ENCODE peak calls at places on chromosomes 6 and 20, in ten cellular contexts. One of them, this sample, is unnamed.

GRCh38 chr20:6108330-6108729 is 14.5 kb downstream of the FERMT1 start:
- DNase-seq in tibial nerve: no peak
- DNase-seq in ovary: no peak
- DNase-seq in Peyer's patch: no peak
- DNase-seq in A549: no peak
- DNase-seq in endothelial cell of umbilical vein: no peak
- DNase-seq in lower leg skin: no peak
- DNase-seq in right lobe of liver: no peak
- DNase-seq in H54: no peak
- DNase-seq in HCT116: no peak
- DNase-seq in this sample: no peak

GRCh38 chr20:8855315-8855714 is 213.6 kb upstream of the PLCB4 start:
- DNase-seq in tibial nerve: no peak
- DNase-seq in ovary: peak
- DNase-seq in right lobe of liver: no peak
- DNase-seq in endothelial cell of umbilical vein: no peak
- DNase-seq in H54: no peak
- DNase-seq in Peyer's patch: no peak
- DNase-seq in HCT116: no peak
- DNase-seq in A549: no peak
- DNase-seq in lower leg skin: no peak
- DNase-seq in this sample: no peak

GRCh38 chr6:53464942-53465460 is 79.9 kb downstream of the GCLC start:
- DNase-seq in lower leg skin: no peak
- DNase-seq in A549: no peak
- DNase-seq in ovary: no peak
- DNase-seq in right lobe of liver: peak
- DNase-seq in Peyer's patch: no peak
- DNase-seq in H54: no peak
- DNase-seq in HCT116: no peak
- DNase-seq in endothelial cell of umbilical vein: no peak
- DNase-seq in tibial nerve: peak
- DNase-seq in this sample: no peak

GRCh38 chr6:155505560-155505959 is 49.9 kb upstream of the NOX3 start:
- DNase-seq in ovary: no peak
- DNase-seq in lower leg skin: no peak
- DNase-seq in A549: no peak
- DNase-seq in tibial nerve: no peak
- DNase-seq in endothelial cell of umbilical vein: no peak
- DNase-seq in H54: no peak
- DNase-seq in right lobe of liver: no peak
- DNase-seq in Peyer's patch: no peak
- DNase-seq in HCT116: no peak
- DNase-seq in this sample: no peak

GRCh38 chr6:41768545-41769308 is 11.0 kb downstream of the FRS3 start:
- DNase-seq in A549: no peak
- DNase-seq in right lobe of liver: peak
- DNase-seq in tibial nerve: no peak
- DNase-seq in endothelial cell of umbilical vein: no peak
- DNase-seq in Peyer's patch: no peak
- DNase-seq in ovary: no peak
- DNase-seq in HCT116: no peak
- DNase-seq in H54: no peak
- DNase-seq in lower leg skin: no peak
- DNase-seq in this sample: peak

GRCh38 chr6:139539852-139540251 is 165.4 kb upstream of the CITED2 start:
- DNase-seq in endothelial cell of umbilical vein: peak
- DNase-seq in lower leg skin: no peak
- DNase-seq in right lobe of liver: no peak
- DNase-seq in HCT116: peak
- DNase-seq in tibial nerve: no peak
- DNase-seq in A549: peak
- DNase-seq in Peyer's patch: no peak
- DNase-seq in H54: peak
- DNase-seq in ovary: peak
- DNase-seq in this sample: no peak

GRCh38 chr6:45882671-45883070 is 133.0 kb downstream of the CLIC5 start:
- DNase-seq in A549: no peak
- DNase-seq in right lobe of liver: no peak
- DNase-seq in tibial nerve: no peak
- DNase-seq in lower leg skin: no peak
- DNase-seq in ovary: no peak
- DNase-seq in HCT116: no peak
- DNase-seq in H54: no peak
- DNase-seq in Peyer's patch: no peak
- DNase-seq in endothelial cell of umbilical vein: no peak
- DNase-seq in this sample: no peak

GRCh38 chr20:37335642-37336368 is 10.1 kb upstream of the SRC start:
- DNase-seq in H54: no peak
- DNase-seq in right lobe of liver: no peak
- DNase-seq in endothelial cell of umbilical vein: no peak
- DNase-seq in ovary: no peak
- DNase-seq in lower leg skin: no peak
- DNase-seq in Peyer's patch: no peak
- DNase-seq in tibial nerve: no peak
- DNase-seq in A549: no peak
- DNase-seq in HCT116: no peak
- DNase-seq in this sample: peak

GRCh38 chr6:123417411-123417810 is 219.3 kb downstream of the TRDN start:
- DNase-seq in lower leg skin: no peak
- DNase-seq in HCT116: no peak
- DNase-seq in right lobe of liver: no peak
- DNase-seq in endothelial cell of umbilical vein: no peak
- DNase-seq in A549: no peak
- DNase-seq in Peyer's patch: no peak
- DNase-seq in tibial nerve: no peak
- DNase-seq in ovary: no peak
- DNase-seq in H54: no peak
- DNase-seq in this sample: no peak

GRCh38 chr6:53103993-53104675 is 38.9 kb downstream of the FBXO9 start:
- DNase-seq in H54: no peak
- DNase-seq in endothelial cell of umbilical vein: peak
- DNase-seq in Peyer's patch: no peak
- DNase-seq in tibial nerve: no peak
- DNase-seq in lower leg skin: no peak
- DNase-seq in A549: no peak
- DNase-seq in right lobe of liver: no peak
- DNase-seq in ovary: no peak
- DNase-seq in HCT116: no peak
- DNase-seq in this sample: peak

GRCh38 chr6:108622601-108623335 is 62.1 kb downstream of the FOXO3 start:
- DNase-seq in ovary: no peak
- DNase-seq in tibial nerve: no peak
- DNase-seq in H54: peak
- DNase-seq in lower leg skin: peak
- DNase-seq in endothelial cell of umbilical vein: no peak
- DNase-seq in Peyer's patch: no peak
- DNase-seq in A549: no peak
- DNase-seq in HCT116: no peak
- DNase-seq in right lobe of liver: no peak
- DNase-seq in this sample: peak

GRCh38 chr6:20092071-20092566 is 120.2 kb downstream of the MBOAT1 start:
- DNase-seq in endothelial cell of umbilical vein: peak
- DNase-seq in tibial nerve: no peak
- DNase-seq in right lobe of liver: no peak
- DNase-seq in ovary: no peak
- DNase-seq in H54: peak
- DNase-seq in A549: peak
- DNase-seq in lower leg skin: no peak
- DNase-seq in HCT116: peak
- DNase-seq in Peyer's patch: no peak
- DNase-seq in this sample: peak

GRCh38 chr20:50408526-50409364 is 101.4 kb upstream of the PTPN1 start:
- DNase-seq in H54: no peak
- DNase-seq in endothelial cell of umbilical vein: no peak
- DNase-seq in Peyer's patch: no peak
- DNase-seq in lower leg skin: no peak
- DNase-seq in right lobe of liver: no peak
- DNase-seq in ovary: no peak
- DNase-seq in A549: no peak
- DNase-seq in HCT116: no peak
- DNase-seq in tibial nerve: no peak
- DNase-seq in this sample: no peak

GRCh38 chr20:35626386-35627001 is 10.9 kb downstream of the SPAG4 start:
- DNase-seq in H54: no peak
- DNase-seq in tibial nerve: no peak
- DNase-seq in right lobe of liver: no peak
- DNase-seq in endothelial cell of umbilical vein: no peak
- DNase-seq in Peyer's patch: no peak
- DNase-seq in A549: no peak
- DNase-seq in ovary: no peak
- DNase-seq in lower leg skin: peak
- DNase-seq in HCT116: no peak
- DNase-seq in this sample: no peak

GRCh38 chr6:352896-353470 is 38.6 kb upstream of the IRF4 start:
- DNase-seq in lower leg skin: no peak
- DNase-seq in Peyer's patch: no peak
- DNase-seq in ovary: no peak
- DNase-seq in A549: no peak
- DNase-seq in endothelial cell of umbilical vein: no peak
- DNase-seq in tibial nerve: no peak
- DNase-seq in HCT116: no peak
- DNase-seq in right lobe of liver: no peak
- DNase-seq in H54: no peak
- DNase-seq in this sample: no peak
- TF ChIP-seq POLR2A in lower leg skin: no peak
- TF ChIP-seq POLR2A in Peyer's patch: no peak
- TF ChIP-seq POLR2A in ovary: no peak
- TF ChIP-seq POLR2A in A549: no peak
- TF ChIP-seq POLR2A in endothelial cell of umbilical vein: no peak
- TF ChIP-seq POLR2A in tibial nerve: no peak
- TF ChIP-seq POLR2A in HCT116: no peak
- TF ChIP-seq POLR2A in right lobe of liver: no peak
- TF ChIP-seq POLR2A in H54: no peak
- TF ChIP-seq POLR2A in this sample: no peak

DNA sequence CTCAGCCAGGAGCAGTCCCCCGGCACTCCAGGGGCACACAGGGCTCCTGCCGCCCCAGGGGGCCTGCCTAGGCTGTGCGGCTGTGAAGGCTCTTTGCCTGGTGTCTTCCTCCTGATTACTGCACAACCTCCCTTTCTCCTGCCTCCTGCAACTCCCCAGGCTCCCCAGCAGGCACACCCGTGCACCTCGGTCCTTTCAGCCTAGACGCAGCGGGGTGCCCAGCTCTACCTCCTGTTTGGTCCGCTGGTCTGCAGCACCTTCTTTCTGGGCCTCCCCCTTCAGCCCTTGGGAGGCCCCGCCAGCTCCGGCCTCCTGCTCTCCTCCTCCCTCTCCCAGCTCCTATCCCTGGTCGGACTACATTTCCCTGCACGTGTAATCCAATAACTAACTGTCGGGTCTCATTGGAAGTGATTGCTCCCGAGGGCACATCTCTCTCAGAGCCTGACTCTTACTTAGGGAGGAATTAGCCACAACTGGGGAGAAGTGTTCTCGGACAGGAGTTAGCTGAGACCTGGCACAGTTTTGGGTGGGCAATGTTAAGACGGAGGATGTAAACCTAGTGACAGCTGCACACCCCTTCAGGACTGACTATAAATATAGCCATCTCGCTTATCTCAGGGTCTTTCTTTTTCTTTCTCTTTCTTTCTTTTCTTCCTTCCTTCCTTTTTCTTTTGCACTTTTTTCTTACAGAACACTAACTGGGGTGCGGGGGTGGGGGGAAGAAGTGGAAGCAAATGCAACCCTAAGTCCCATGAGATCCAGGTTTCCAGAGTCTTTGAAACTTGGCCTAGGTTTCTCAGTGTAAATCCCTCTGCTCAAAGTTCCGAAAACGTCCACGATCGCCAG is 1.1 kb upstream of the FOXF2 start:
- DNase-seq in Peyer's patch: no peak
- DNase-seq in ovary: no peak
- DNase-seq in lower leg skin: no peak
- DNase-seq in tibial nerve: no peak
- DNase-seq in A549: no peak
- DNase-seq in right lobe of liver: no peak
- DNase-seq in HCT116: no peak
- DNase-seq in H54: no peak
- DNase-seq in endothelial cell of umbilical vein: no peak
- DNase-seq in this sample: no peak
- TF ChIP-seq POLR2A in Peyer's patch: no peak
- TF ChIP-seq POLR2A in ovary: no peak
- TF ChIP-seq POLR2A in lower leg skin: no peak
- TF ChIP-seq POLR2A in tibial nerve: no peak
- TF ChIP-seq POLR2A in A549: no peak
- TF ChIP-seq POLR2A in right lobe of liver: no peak
- TF ChIP-seq POLR2A in HCT116: no peak
- TF ChIP-seq POLR2A in H54: no peak
- TF ChIP-seq POLR2A in endothelial cell of umbilical vein: no peak
- TF ChIP-seq POLR2A in this sample: no peak

GRCh38 chr6:43163899-43164298 is 7.2 kb upstream of the SRF start:
- DNase-seq in Peyer's patch: no peak
- DNase-seq in H54: no peak
- DNase-seq in tibial nerve: no peak
- DNase-seq in right lobe of liver: no peak
- DNase-seq in A549: no peak
- DNase-seq in HCT116: no peak
- DNase-seq in endothelial cell of umbilical vein: no peak
- DNase-seq in ovary: no peak
- DNase-seq in lower leg skin: no peak
- DNase-seq in this sample: no peak

GRCh38 chr6:43159599-43159998 is 11.5 kb upstream of the SRF start:
- DNase-seq in ovary: no peak
- DNase-seq in endothelial cell of umbilical vein: no peak
- DNase-seq in A549: no peak
- DNase-seq in right lobe of liver: no peak
- DNase-seq in H54: no peak
- DNase-seq in HCT116: no peak
- DNase-seq in tibial nerve: no peak
- DNase-seq in Peyer's patch: no peak
- DNase-seq in lower leg skin: no peak
- DNase-seq in this sample: no peak
- TF ChIP-seq POLR2A in ovary: no peak
- TF ChIP-seq POLR2A in endothelial cell of umbilical vein: no peak
- TF ChIP-seq POLR2A in A549: no peak
- TF ChIP-seq POLR2A in right lobe of liver: no peak
- TF ChIP-seq POLR2A in H54: no peak
- TF ChIP-seq POLR2A in HCT116: no peak
- TF ChIP-seq POLR2A in tibial nerve: no peak
- TF ChIP-seq POLR2A in Peyer's patch: no peak
- TF ChIP-seq POLR2A in lower leg skin: no peak
- TF ChIP-seq POLR2A in this sample: no peak

DNA sequence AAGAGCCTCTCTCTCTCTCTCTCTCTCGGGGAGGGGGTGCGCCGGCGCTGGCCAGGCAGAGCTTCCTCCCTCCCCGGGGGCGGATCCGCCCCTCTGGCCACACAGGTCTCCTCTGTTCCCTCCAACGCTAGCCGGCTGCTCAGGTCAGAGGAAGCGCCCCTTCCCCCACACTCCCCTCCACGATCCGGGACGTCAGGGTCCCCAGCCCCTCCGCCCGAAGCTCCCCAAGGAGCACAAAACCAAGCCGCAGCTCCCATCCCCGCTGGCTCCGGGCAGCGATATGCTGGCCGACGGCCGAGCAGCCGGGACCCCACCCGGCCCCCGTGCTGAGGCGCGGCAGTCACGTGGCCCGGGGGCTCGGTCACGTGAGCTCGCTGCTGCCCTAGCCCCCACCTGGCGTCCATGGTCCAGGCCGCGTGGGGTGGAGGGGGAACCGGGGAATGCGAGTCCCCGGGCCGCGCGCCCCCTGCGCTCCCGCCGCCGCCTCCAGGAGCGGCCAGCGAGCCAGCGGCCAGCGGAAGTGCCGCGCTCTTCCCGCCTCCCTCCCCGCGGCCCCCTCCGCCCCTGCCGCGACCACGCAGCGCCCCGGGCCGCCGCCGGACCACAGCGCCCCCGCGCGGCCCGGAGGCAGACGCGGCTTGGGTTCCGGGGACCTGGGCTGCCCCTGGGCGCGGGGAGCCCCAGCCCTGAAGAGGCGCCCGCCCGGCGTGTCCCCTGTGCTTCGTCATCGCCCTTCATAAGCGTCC is at the start of gene SLC35B2:
- DNase-seq in ovary: peak
- DNase-seq in tibial nerve: peak
- DNase-seq in endothelial cell of umbilical vein: peak
- DNase-seq in Peyer's patch: peak
- DNase-seq in lower leg skin: peak
- DNase-seq in HCT116: no peak
- DNase-seq in A549: peak
- DNase-seq in H54: peak
- DNase-seq in right lobe of liver: peak
- DNase-seq in this sample: peak
- TF ChIP-seq POLR2A in ovary: peak
- TF ChIP-seq POLR2A in tibial nerve: peak
- TF ChIP-seq POLR2A in endothelial cell of umbilical vein: peak
- TF ChIP-seq POLR2A in Peyer's patch: peak
- TF ChIP-seq POLR2A in lower leg skin: no peak
- TF ChIP-seq POLR2A in HCT116: peak
- TF ChIP-seq POLR2A in A549: peak
- TF ChIP-seq POLR2A in H54: peak
- TF ChIP-seq POLR2A in right lobe of liver: peak
- TF ChIP-seq POLR2A in this sample: peak

This sample was measured in erythroblast.